ENCODE peak calls at places on chromosomes 11 and 22, in six cellular contexts. S is AG04450, K is cardiac muscle cell, Q is adrenal gland, E is NT2/D1, Y is BE2C. D is an unnamed sample. For H3K9me3, the result is how much of the 10 kb centered on the place peaks cover.

GRCh38 chr11:800473-800872 is 2.4 kb upstream of the SLC25A22 start:
- DNase-seq in E (no peak), Q (no peak), K (no peak), S (no peak), Y (no peak), D (no peak)

GRCh38 chr11:134466909-134467567 is 55.0 kb upstream of the B3GAT1 start:
- DNase-seq in Q (no peak), E (no peak), S (no peak), Y (no peak), K (no peak), D (no peak)

GRCh38 chr11:68038226-68038717 is 553 bp upstream of the TCIRG1 start:
- DNase-seq in E (no peak), Q (peak), K (peak), S (no peak), Y (peak), D (no peak)

GRCh38 chr11:45089251-45089650 is 57.2 kb upstream of the PRDM11 start:
- DNase-seq in Y (no peak), K (no peak), E (no peak), Q (peak), S (peak), D (peak)

GRCh38 chr11:119168471-119169271 is at the start of gene NLRX1:
- DNase-seq in Y (peak), S (peak), E (peak), Q (peak), K (peak), D (peak)

GRCh38 chr11:44917741-44918140 is 32.9 kb downstream of the TP53I11 start:
- DNase-seq in Y (no peak), S (no peak), K (no peak), E (no peak), Q (no peak), D (no peak)

GRCh38 chr22:28029201-28029948 is 110.3 kb upstream of the PITPNB start:
- DNase-seq in S (no peak), K (no peak), Y (peak), E (no peak), Q (peak), D (peak)

GRCh38 chr11:57155838-57156583 is 25.7 kb upstream of the LRRC55 start:
- DNase-seq in K (peak), S (no peak), E (peak), Q (no peak), Y (peak), D (no peak)

GRCh38 chr11:107598225-107599139 is 7.5 kb downstream of the ELMOD1 start:
- DNase-seq in K (peak), Q (no peak), E (no peak), S (no peak), Y (peak), D (no peak)

GRCh38 chr22:17590586-17590985 is 27.3 kb downstream of the SLC25A18 start:
- DNase-seq in S (no peak), E (no peak), Q (no peak), Y (no peak), K (no peak), D (no peak)

GRCh38 chr22:42277988-42278776 is 7.7 kb upstream of the TCF20 start:
- DNase-seq in Q (no peak), K (peak), E (no peak), S (no peak), Y (peak), D (no peak)

GRCh38 chr11:78340530-78340929 is 77.1 kb downstream of the GAB2 start:
- DNase-seq in Y (no peak), Q (no peak), E (no peak), S (no peak), K (no peak), D (no peak)

GRCh38 chr11:75480890-75481190 is 44.9 kb downstream of the GDPD5 start:
- DNase-seq in Q (no peak), Y (no peak), S (no peak), E (no peak), K (no peak), D (no peak)

GRCh38 chr11:76674517-76675400 is 4.2 kb upstream of the LRRC32 start:
- DNase-seq in Y (peak), K (peak), Q (peak), E (no peak), S (no peak), D (no peak)

GRCh38 chr22:40329021-40329456 is 17.3 kb upstream of the ADSL start:
- DNase-seq in Y (no peak), Q (no peak), E (no peak), S (no peak), K (no peak), D (no peak)

GRCh38 chr11:2310786-2311455 is 9.1 kb downstream of the TSPAN32 start:
- DNase-seq in Q (no peak), S (no peak), E (no peak), Y (no peak), K (no peak), D (no peak)

GRCh38 chr22:19671316-19671715 is 43.0 kb upstream of the SEPTIN5 start:
- DNase-seq in Y (no peak), Q (no peak), S (no peak), E (no peak), K (no peak), D (no peak)

GRCh38 chr22:30245985-30246901 is at the start of gene LIF:
- DNase-seq in S (peak), E (no peak), Y (no peak), K (peak), Q (no peak), D (no peak)

GRCh38 chr11:62337682-62338181 is 484 bp downstream of the ASRGL1 start:
- DNase-seq in K (peak), E (no peak), S (no peak), Q (no peak), Y (peak), D (peak)

GRCh38 chr11:113204280-113204679 is 110.1 kb upstream of the TTC12 start:
- DNase-seq in K (no peak), Q (no peak), S (no peak), Y (no peak), E (no peak), D (no peak)

GRCh38 chr11:9681583-9682372 is 17.9 kb downstream of the SWAP70 start:
- DNase-seq in E (no peak), Q (no peak), K (no peak), Y (no peak), S (no peak), D (no peak)

GRCh38 chr11:110979696-110980095 is 265.8 kb upstream of the POU2AF2 start:
- DNase-seq in E (no peak), Y (no peak), Q (peak), S (no peak), K (no peak), D (no peak)

GRCh38 chr11:104487035-104487775 is 323.3 kb upstream of the PDGFD start:
- DNase-seq in Q (no peak), S (no peak), E (no peak), K (no peak), Y (peak), D (no peak)

GRCh38 chr11:73647459-73648100 is 1.2 kb downstream of the PLEKHB1 start:
- DNase-seq in Q (peak), K (peak), S (peak), E (peak), Y (peak), D (peak)

GRCh38 chr22:31104869-31105268 is 2.5 kb downstream of the SELENOM start:
- DNase-seq in Y (no peak), S (no peak), E (no peak), Q (no peak), K (no peak), D (no peak)

GRCh38 chr11:76823481-76824028 is 37.2 kb upstream of the ACER3 start:
- DNase-seq in S (no peak), E (no peak), K (no peak), Q (no peak), Y (peak), D (no peak)

GRCh38 chr11:77195071-77195705 is 67.1 kb downstream of the MYO7A start:
- DNase-seq in Q (no peak), S (no peak), E (no peak), K (no peak), Y (no peak), D (no peak)

GRCh38 chr11:36478700-36479329 is 31.3 kb downstream of the TRAF6 start:
- DNase-seq in S (no peak), Y (peak), Q (peak), K (peak), E (no peak), D (no peak)

GRCh38 chr11:130114281-130114680 is 44.6 kb downstream of the APLP2 start:
- DNase-seq in Q (no peak), Y (no peak), K (no peak), S (no peak), E (no peak), D (no peak)

GRCh38 chr11:2348986-2349385 is 28.1 kb upstream of the CD81 start:
- DNase-seq in K (no peak), S (no peak), Y (no peak), Q (peak), E (no peak), D (no peak)

GRCh38 chr11:76296731-76297130 is 84.2 kb downstream of the THAP12 start:
- DNase-seq in K (no peak), S (no peak), E (no peak), Y (no peak), Q (no peak), D (no peak)

GRCh38 chr11:128632151-128632791 is 44.9 kb upstream of the ETS1 start:
- DNase-seq in E (peak), Q (no peak), S (peak), Y (peak), K (peak), D (no peak)

GRCh38 chr11:19892387-19892786 is 179.8 kb downstream of the NAV2 start:
- DNase-seq in E (no peak), K (no peak), Y (no peak), S (no peak), Q (no peak), D (no peak)

GRCh38 chr11:117822522-117823033 is 2.0 kb downstream of the FXYD2 start:
- DNase-seq in S (no peak), K (no peak), Y (no peak), Q (peak), E (no peak), D (no peak)

GRCh38 chr11:132590986-132591385 is 941.3 kb downstream of the OPCML start:
- DNase-seq in K (no peak), S (no peak), Y (no peak), E (no peak), Q (no peak), D (no peak)
- H3K9me3 ChIP-seq in K (under half), S (under half), Y (under half), E (under half), Q (under half), D (under half)

GRCh38 chr11:63762662-63763505 is 5.7 kb downstream of the ZFTA start:
- DNase-seq in E (no peak), Y (peak), S (no peak), Q (peak), K (peak), D (peak)

GRCh38 chr11:63764712-63765631 is 3.6 kb downstream of the ZFTA start:
- DNase-seq in K (peak), S (no peak), E (no peak), Y (no peak), Q (peak), D (no peak)

GRCh38 chr11:63764201-63764711 is 4.3 kb downstream of the ZFTA start:
- DNase-seq in Y (no peak), K (no peak), Q (no peak), E (no peak), S (no peak), D (peak)

GRCh38 chr11:63761870-63762661 is 6.5 kb downstream of the ZFTA start:
- DNase-seq in Q (peak), S (no peak), E (peak), Y (no peak), K (peak), D (peak)

GRCh38 chr11:63763506-63764200 is 4.9 kb downstream of the ZFTA start:
- DNase-seq in Y (no peak), S (no peak), Q (peak), E (no peak), K (peak), D (peak)
- H3K4me3 ChIP-seq in Y (no peak), S (no peak), Q (peak), E (peak), K (peak), D (peak)

DNA sequence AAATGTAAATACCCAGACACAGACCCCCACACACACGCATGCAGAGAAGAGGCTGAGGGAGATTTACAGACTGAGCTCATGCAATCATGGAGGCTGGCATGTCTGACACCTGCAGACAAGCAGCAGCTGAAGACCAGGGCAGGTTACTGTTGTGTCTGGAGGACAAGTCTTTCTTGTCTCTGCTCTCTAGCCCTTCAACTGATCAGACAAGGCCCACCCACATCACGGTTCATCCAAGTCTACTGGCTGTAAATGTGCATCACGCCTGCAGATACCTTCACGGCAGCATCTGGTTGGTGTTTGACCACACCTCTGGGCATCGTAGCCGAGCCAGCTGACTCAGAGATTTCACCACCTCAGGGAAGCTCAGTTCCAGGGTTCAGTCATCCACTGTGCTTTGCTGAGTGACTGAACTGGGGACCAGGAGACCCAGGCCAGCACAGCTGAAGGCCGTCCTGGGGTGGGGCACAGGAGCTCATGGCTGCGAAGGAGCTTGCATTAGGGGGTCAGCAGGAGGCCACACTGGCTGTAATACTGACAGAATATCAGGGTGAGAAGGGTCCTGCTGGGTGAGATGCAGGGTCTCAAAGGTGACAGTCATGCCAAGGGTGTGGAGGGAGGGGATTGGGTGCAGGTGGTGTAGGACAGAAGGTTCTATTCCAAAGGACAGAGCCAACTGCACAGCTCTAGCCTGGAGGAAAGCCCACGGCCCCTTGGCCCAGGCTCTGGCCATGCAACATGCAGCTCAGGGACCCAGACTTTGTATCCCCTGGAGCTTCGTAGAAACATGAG is 304.9 kb downstream of the BRD1 start:
- DNase-seq in K (no peak), Q (no peak), E (no peak), Y (no peak), S (no peak), D (no peak)
- H3K9me3 ChIP-seq in K (under half), Q (under half), E (under half), Y (under half), S (half or more), D (under half)

GRCh38 chr11:66408488-66409214 is 12.2 kb upstream of the NPAS4 start:
- DNase-seq in Y (peak), K (peak), Q (peak), S (peak), E (peak), D (peak)
- H3K4me3 ChIP-seq in Y (peak), K (peak), Q (peak), S (peak), E (peak), D (peak)

GRCh38 chr22:48752451-48753380 is 1075.0 kb downstream of the BRD1 start:
- DNase-seq in Y (no peak), E (no peak), Q (no peak), K (no peak), S (no peak), D (no peak)
- H3K9me3 ChIP-seq in Y (under half), E (under half), Q (under half), K (under half), S (half or more), D (under half)

GRCh38 chr22:37240941-37241320 is 3.1 kb downstream of the RAC2 start:
- DNase-seq in Q (peak), Y (no peak), E (no peak), S (no peak), K (no peak), D (no peak)
- H3K4me3 ChIP-seq in Q (no peak), Y (no peak), E (no peak), S (no peak), K (no peak), D (no peak)

GRCh38 chr11:60680455-60681119 is 18.8 kb upstream of the MS4A8 start:
- DNase-seq in S (no peak), K (no peak), Q (no peak), E (no peak), Y (no peak), D (no peak)

GRCh38 chr11:60679879-60680278 is 19.5 kb upstream of the MS4A8 start:
- DNase-seq in Y (no peak), Q (no peak), E (no peak), S (no peak), K (no peak), D (no peak)
- H3K9me3 ChIP-seq in Y (under half), Q (under half), E (under half), S (under half), K (under half), D (under half)

GRCh38 chr11:70661763-70662501 is 263.6 kb downstream of the CTTN start:
- DNase-seq in Y (peak), Q (no peak), K (peak), S (no peak), E (peak), D (no peak)
- H3K4me3 ChIP-seq in Y (peak), Q (peak), K (peak), S (peak), E (peak), D (peak)

GRCh38 chr22:46212195-46212594 is 37.9 kb downstream of the CDPF1 start:
- DNase-seq in S (no peak), E (no peak), Y (no peak), Q (no peak), K (no peak), D (no peak)
- H3K9me3 ChIP-seq in S (under half), E (under half), Y (under half), Q (under half), K (under half), D (under half)